ENCODE peak calls at places on chromosomes 7 and 10, in five cellular contexts. M, I, K, Z and W are unnamed samples. For H3K9me3, the result is how much of the 10 kb centered on the place peaks cover.

GRCh38 chr10:126240483-126240882 is 147.8 kb downstream of the ADAM12 start:
- DNase-seq in M (no peak), I (no peak), K (no peak), Z (no peak), W (no peak)

GRCh38 chr7:151725844-151726770 is 150.8 kb downstream of the PRKAG2 start:
- DNase-seq in M (no peak), I (peak), K (no peak), Z (no peak), W (no peak)

GRCh38 chr7:77855371-77856083 is 57.0 kb downstream of the PHTF2 start:
- DNase-seq in M (no peak), I (peak), K (no peak), Z (no peak), W (no peak)

GRCh38 chr7:15167912-15168311 is 265.4 kb upstream of the DGKB start:
- DNase-seq in M (no peak), I (no peak), K (no peak), Z (no peak), W (no peak)

GRCh38 chr10:99983280-99983988 is 26.3 kb downstream of the DNMBP start:
- DNase-seq in M (peak), I (peak), K (no peak), Z (no peak), W (no peak)

GRCh38 chr10:116771101-116771705 is 28.8 kb upstream of the HSPA12A start:
- DNase-seq in M (peak), I (peak), K (peak), Z (peak), W (peak)

GRCh38 chr10:13349776-13350274 is 1.7 kb upstream of the SEPHS1 start:
- DNase-seq in M (peak), I (peak), K (peak), Z (peak), W (peak)

GRCh38 chr7:95476904-95477594 is 8.7 kb upstream of the ASB4 start:
- DNase-seq in M (peak), I (peak), K (peak), Z (peak), W (peak)

GRCh38 chr10:21292763-21293517 is 232.5 kb downstream of the SKIDA1 start:
- DNase-seq in M (peak), I (peak), K (peak), Z (peak), W (peak)

GRCh38 chr7:16023046-16023445 is 336.6 kb upstream of the MEOX2 start:
- DNase-seq in M (no peak), I (no peak), K (no peak), Z (no peak), W (no peak)

GRCh38 chr10:95303950-95304349 is 13.1 kb upstream of the PDLIM1 start:
- DNase-seq in M (no peak), I (no peak), K (peak), Z (peak), W (no peak)

GRCh38 chr7:15602236-15602635 is 40.4 kb upstream of the AGMO start:
- DNase-seq in M (no peak), I (no peak), K (no peak), Z (no peak), W (no peak)

GRCh38 chr10:98309366-98310355 is 41.7 kb upstream of the LOXL4 start:
- DNase-seq in M (peak), I (peak), K (peak), Z (peak), W (peak)

DNA sequence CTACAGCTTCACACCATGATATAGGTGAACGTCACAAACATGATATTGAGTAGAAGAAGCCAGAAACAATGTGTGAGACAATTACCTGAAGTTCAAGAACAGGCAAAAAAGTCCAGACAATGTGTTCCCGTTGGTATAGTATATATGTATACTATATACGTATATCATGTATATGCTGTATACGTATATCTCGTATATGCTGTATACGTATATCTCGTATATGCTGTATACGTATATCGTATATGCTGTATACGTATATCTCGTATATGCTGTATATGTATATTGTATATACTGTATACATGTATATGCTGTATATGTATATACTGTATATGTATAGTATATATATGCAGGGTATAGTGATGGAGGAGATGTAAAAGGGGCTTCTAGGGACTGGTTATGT is 10.8 kb downstream of the ZSCAN25 start:
- DNase-seq in M (no peak), I (no peak), K (no peak), Z (no peak), W (no peak)
- H3K9me3 ChIP-seq in M (under half), I (under half), K (under half), Z (under half), W (under half)

GRCh38 chr7:41996381-41997035 is 240.5 kb downstream of the GLI3 start:
- DNase-seq in M (no peak), I (peak), K (no peak), Z (no peak), W (no peak)

GRCh38 chr7:41994746-41995110 is 242.3 kb downstream of the GLI3 start:
- DNase-seq in M (no peak), I (no peak), K (no peak), Z (no peak), W (no peak)

GRCh38 chr7:41995632-41996271 is 241.3 kb downstream of the GLI3 start:
- DNase-seq in M (no peak), I (no peak), K (no peak), Z (no peak), W (no peak)

GRCh38 chr7:41994046-41994745 is 242.8 kb downstream of the GLI3 start:
- DNase-seq in M (no peak), I (no peak), K (no peak), Z (no peak), W (no peak)

GRCh38 chr7:41993173-41993867 is 243.7 kb downstream of the GLI3 start:
- DNase-seq in M (no peak), I (peak), K (no peak), Z (no peak), W (no peak)
- H3K4me3 ChIP-seq in M (no peak), I (no peak), K (no peak), Z (no peak), W (no peak)

DNA sequence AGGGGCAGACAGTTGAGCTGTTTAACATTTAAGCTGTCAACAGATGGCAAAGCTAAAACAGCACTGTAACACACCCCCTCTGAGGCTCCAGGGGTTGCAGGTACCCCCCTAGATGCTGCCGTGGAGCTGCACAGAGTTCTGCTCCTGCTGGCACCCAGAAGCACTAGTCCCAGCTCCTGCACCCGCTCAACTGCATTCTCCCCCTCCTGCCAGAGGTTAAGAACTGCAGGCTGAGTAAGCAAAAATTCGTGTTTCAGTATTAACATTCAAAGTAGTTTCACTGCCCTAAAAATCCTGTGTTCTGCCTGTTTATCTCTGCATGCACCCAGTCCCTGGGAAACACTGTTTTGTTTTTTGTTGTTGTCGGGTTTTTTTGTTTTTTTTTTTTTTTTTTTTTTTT is 790.8 kb upstream of the KCND2 start:
- DNase-seq in M (no peak), I (no peak), K (no peak), Z (no peak), W (no peak)
- TF ChIP-seq CTCF in M (no peak), I (no peak), K (no peak), Z (no peak), W (no peak)

DNA sequence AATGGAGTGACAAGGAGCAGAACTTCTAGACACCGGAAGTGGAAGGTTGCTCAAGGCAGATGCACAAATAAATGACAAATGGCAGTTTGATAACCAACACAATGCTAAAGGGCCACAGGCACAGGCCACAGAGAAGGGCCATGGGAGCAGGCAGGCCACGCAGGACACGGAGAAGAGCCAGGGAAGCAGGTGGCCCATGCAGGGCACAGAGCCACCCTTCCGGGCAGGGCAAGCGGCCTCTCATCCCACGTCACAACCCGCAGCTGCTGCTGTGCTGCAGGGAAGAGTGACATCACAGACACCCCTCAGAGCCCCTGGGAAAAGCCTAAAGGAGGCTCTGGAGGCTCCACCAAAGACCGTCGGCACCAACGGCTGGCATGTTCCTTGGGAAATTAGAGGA is 328.5 kb downstream of the PTPRN2 start:
- DNase-seq in M (no peak), I (no peak), K (no peak), Z (no peak), W (no peak)
- H3K9me3 ChIP-seq in M (under half), I (half or more), K (under half), Z (under half), W (under half)

GRCh38 chr7:98286093-98286525 is 4.6 kb downstream of the BRI3 start:
- DNase-seq in M (peak), I (peak), K (peak), Z (peak), W (peak)

GRCh38 chr7:98283127-98283886 is 1.8 kb downstream of the BRI3 start:
- DNase-seq in M (no peak), I (peak), K (peak), Z (peak), W (peak)

GRCh38 chr7:98283887-98284222 is 2.4 kb downstream of the BRI3 start:
- DNase-seq in M (no peak), I (no peak), K (no peak), Z (no peak), W (no peak)

GRCh38 chr7:98285132-98286092 is 3.9 kb downstream of the BRI3 start:
- DNase-seq in M (no peak), I (no peak), K (no peak), Z (no peak), W (no peak)

GRCh38 chr7:98284335-98285036 is 3.0 kb downstream of the BRI3 start:
- DNase-seq in M (peak), I (peak), K (peak), Z (peak), W (peak)
- H3K4me3 ChIP-seq in M (peak), I (peak), K (peak), Z (peak), W (peak)

GRCh38 chr10:3926675-3927525 is 141.9 kb upstream of the KLF6 start:
- DNase-seq in M (no peak), I (peak), K (no peak), Z (no peak), W (no peak)
- TF ChIP-seq CTCF in M (no peak), I (no peak), K (no peak), Z (no peak), W (no peak)

DNA sequence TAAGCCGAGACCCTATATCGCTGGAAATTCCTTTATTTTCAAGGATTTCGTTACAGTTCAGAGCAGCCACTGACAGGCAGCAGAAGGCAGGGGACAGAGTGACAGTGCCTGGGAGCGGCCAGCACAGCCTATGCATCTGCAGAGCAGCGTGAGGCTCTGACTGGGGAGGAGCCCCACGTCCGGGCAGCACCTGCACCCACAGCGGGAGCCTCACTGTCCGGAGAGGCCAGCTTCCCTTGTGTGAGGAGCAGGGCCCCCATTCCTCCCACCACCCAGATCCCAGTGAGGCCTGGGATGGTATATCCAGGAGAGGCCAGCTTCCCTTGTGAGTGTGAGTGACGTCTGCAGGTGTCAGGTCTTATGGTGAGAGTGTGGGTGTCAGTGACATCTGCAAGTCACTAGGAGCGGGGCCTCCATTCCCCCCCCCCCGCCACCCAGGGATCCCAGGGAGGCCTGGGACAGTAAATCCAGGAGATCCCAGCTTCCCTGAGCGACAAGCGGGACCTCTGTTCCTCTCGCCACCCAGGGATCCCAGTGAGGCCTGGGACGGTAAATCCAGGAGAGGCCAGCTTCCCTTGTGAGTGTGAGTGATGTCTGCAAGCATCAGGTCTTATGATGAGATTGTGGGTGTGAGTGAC is 259.1 kb downstream of the PTPRN2 start:
- DNase-seq in M (no peak), I (no peak), K (no peak), Z (no peak), W (no peak)
- H3K9me3 ChIP-seq in M (under half), I (half or more), K (under half), Z (under half), W (under half)

GRCh38 chr7:143015926-143016490 is 10.9 kb downstream of the OR9A2 start:
- DNase-seq in M (no peak), I (no peak), K (no peak), Z (no peak), W (no peak)
- H3K4me3 ChIP-seq in M (no peak), I (no peak), K (no peak), Z (no peak), W (no peak)